ENCODE peak calls at places on chromosomes 13 and 19, in seven cellular contexts. I, W, S, E, V, C and Y are unnamed samples.

GRCh38 chr19:38478273-38478971 is 44.9 kb downstream of the RYR1 start:
- DNase-seq in C (peak), E (peak), I (no peak), W (no peak), V (peak), S (no peak), Y (no peak)

GRCh38 chr13:34571716-34572115 is 370.4 kb upstream of the NBEA start:
- DNase-seq in C (no peak), E (no peak), I (no peak), W (no peak), S (no peak), V (no peak), Y (no peak)

GRCh38 chr19:28397311-28397710 is 815.6 kb downstream of the UQCRFS1 start:
- DNase-seq in E (no peak), W (no peak), S (no peak), C (no peak), I (no peak), V (no peak), Y (no peak)

GRCh38 chr13:110617326-110618072 is 2.2 kb downstream of the NAXD start:
- DNase-seq in I (no peak), V (no peak), W (peak), E (no peak), S (peak), C (no peak), Y (peak)

GRCh38 chr13:111168116-111168515 is 53.0 kb downstream of the ARHGEF7 start:
- DNase-seq in E (no peak), C (no peak), S (no peak), V (no peak), I (no peak), W (no peak), Y (no peak)

GRCh38 chr13:34401741-34402140 is 540.3 kb upstream of the NBEA start:
- DNase-seq in V (no peak), S (no peak), I (no peak), C (no peak), E (no peak), W (peak), Y (no peak)

GRCh38 chr13:112942689-112943308 is 26.2 kb upstream of the MCF2L start:
- DNase-seq in I (peak), E (peak), S (peak), V (peak), C (peak), W (peak), Y (peak)

GRCh38 chr13:112184261-112184660 is 117.3 kb downstream of the SOX1 start:
- DNase-seq in S (no peak), I (no peak), C (no peak), E (no peak), V (no peak), W (no peak), Y (no peak)

GRCh38 chr13:25196971-25197370 is 24.9 kb upstream of the AMER2 start:
- DNase-seq in C (no peak), E (no peak), V (no peak), I (no peak), W (no peak), S (no peak), Y (no peak)

GRCh38 chr19:50368649-50369570 is 3.5 kb upstream of the NAPSA start:
- DNase-seq in W (peak), S (peak), E (peak), C (peak), V (peak), I (peak), Y (peak)

DNA sequence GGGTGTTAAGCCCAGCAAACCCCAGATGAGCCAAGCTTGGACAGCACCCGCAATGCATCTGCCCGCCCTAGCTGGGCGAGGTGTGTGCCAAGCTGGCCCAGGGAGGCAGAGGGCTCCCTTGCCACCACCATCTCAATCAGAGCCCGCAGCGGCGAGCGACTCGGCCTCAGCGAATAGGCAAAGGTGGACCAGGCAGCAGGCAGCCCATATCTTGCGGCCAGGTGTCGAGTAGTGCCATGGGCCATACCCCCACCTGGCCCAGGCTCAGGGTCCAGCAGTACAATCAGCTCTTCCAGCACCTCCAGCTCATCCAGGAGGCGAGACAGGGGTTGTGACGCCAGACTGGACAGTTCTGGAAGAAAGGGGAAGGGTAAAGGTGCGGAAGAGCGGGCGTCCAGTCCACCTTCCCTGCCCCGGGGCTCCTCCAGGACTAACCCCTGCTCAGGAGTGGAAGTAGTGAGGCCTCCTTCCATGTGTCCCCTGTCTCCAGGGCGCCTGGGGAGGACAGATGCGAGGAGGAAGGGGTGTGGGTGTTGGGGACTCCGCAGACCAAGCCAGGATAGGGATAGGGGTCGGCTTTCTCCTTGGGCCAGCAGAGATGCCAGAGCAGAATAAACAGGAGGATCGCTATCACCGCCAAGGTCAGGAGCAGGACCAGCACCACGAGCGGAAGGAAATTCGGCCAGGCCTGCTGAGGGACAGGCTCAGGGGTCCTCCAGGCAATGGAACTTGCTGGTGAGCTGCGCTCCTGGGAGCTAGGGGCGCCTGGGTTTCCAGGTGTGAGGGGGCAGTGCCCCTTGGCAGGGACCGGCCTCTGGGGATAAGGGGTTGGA is 2.8 kb downstream of the IGFLR1 start:
- DNase-seq in E (no peak), V (no peak), I (no peak), W (no peak), C (no peak), S (no peak), Y (no peak)
- H3K4me2 ChIP-seq in E (peak), V (peak), I (peak), W (peak), C (peak), S (peak), Y (peak)

DNA sequence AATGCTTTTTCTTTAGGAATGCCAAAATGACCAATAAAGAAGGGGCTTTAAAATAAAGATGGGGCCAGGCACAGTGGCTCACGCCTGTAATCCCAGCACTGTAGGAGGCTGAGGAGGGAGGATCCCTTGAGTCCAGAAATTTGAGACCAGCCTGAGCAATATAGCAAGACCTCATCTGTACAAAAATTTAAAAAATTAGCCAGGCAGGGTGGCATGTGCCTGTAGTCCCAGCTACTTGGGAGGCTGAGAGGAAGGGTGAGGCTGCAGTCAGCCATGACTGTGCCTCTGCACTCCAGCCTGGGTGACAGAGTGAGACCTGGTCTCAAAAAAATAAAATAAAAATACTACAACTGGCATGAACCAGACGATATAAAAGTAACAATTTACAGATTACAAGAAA is 93.4 kb downstream of the LHFPL6 start:
- DNase-seq in C (no peak), W (no peak), S (no peak), V (no peak), E (no peak), I (no peak), Y (no peak)
- H3K4me2 ChIP-seq in C (peak), W (no peak), S (no peak), V (no peak), E (no peak), I (no peak), Y (no peak)

DNA sequence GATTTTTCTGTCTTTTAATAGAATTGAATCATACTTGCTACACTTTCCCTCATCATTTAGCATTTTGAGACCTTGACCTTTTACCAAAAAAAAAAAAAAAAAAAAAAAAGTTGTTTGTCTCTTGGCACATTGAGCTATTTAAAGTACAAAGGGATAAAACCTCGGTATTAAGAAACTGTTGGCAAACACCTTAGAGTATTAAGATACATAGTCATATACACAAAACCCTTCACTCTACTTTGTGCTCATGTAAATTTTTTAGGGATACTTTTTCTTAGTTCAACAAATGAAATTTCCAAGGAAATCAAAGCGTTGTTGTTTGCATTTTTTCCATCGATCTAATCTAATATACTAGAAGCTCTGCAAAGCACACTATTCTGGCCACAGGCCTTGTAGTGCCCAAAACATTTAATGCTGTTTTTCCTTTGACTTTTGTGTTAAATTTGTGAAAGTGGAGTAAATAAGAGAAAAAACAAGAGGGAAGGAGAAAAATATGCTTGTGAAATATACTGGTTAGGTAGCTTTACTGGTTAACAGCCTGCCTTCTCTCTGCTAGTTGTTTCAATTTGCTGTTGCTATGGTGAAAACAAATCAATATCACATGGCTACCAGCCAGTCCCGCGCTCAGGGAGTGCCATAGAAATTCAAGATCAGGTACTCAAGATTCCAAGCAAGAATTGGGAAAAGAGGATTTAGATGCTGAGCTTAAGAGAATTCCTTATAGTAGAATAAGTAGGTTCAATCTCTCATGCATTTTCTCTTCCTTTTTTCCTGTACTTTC is 2.6 kb downstream of the MBNL2 start:
- DNase-seq in V (peak), I (no peak), S (peak), E (no peak), C (peak), W (peak), Y (peak)
- H3K4me2 ChIP-seq in V (peak), I (peak), S (peak), E (peak), C (peak), W (peak), Y (peak)

GRCh38 chr13:97306646-97307045 is 84.5 kb downstream of the MBNL2 start:
- DNase-seq in C (no peak), S (peak), E (no peak), I (no peak), W (no peak), V (no peak), Y (no peak)
- H3K4me2 ChIP-seq in C (no peak), S (no peak), E (peak), I (no peak), W (no peak), V (no peak), Y (peak)